ENCODE peak calls at places on chromosomes 13 and 19, in ten cellular contexts. Y, X, Q, A, V, P, E, N, T and H are unnamed samples.

GRCh38 chr19:18496167-18496979 is 25.5 kb downstream of the ELL start:
- DNase-seq in Y (peak), X (no peak), Q (no peak), A (peak), V (peak), P (no peak), E (peak), N (peak), T (no peak), H (no peak)

GRCh38 chr19:40501599-40501998 is 34.8 kb downstream of the SPTBN4 start:
- DNase-seq in Y (no peak), X (no peak), Q (no peak), A (no peak), V (no peak), P (no peak), E (no peak), N (no peak), T (no peak), H (no peak)

GRCh38 chr19:30649934-30650614 is 277.9 kb downstream of the ZNF536 start:
- DNase-seq in Y (no peak), X (no peak), Q (peak), A (peak), V (no peak), P (peak), E (peak), N (no peak), T (peak), H (peak)

GRCh38 chr13:48265217-48265815 is 32.3 kb downstream of the ITM2B start:
- DNase-seq in Y (no peak), X (no peak), Q (no peak), A (no peak), V (no peak), P (no peak), E (no peak), N (no peak), T (no peak), H (no peak)

GRCh38 chr13:61770697-61771096 is 355.0 kb upstream of the PCDH20 start:
- DNase-seq in Y (no peak), X (no peak), Q (no peak), A (no peak), V (no peak), P (no peak), E (no peak), N (no peak), T (no peak), H (no peak)

GRCh38 chr19:33420821-33421220 is 47.3 kb downstream of the CEBPG start:
- DNase-seq in Y (no peak), X (no peak), Q (no peak), A (no peak), V (no peak), P (no peak), E (no peak), N (no peak), T (no peak), H (no peak)

GRCh38 chr19:8607386-8607785 is 3.1 kb downstream of the ADAMTS10 start:
- DNase-seq in Y (no peak), X (no peak), Q (no peak), A (no peak), V (no peak), P (no peak), E (peak), N (no peak), T (no peak), H (no peak)

GRCh38 chr13:47175172-47175806 is 278.4 kb upstream of the HTR2A start:
- DNase-seq in Y (no peak), X (no peak), Q (no peak), A (no peak), V (no peak), P (no peak), E (peak), N (no peak), T (no peak), H (no peak)

GRCh38 chr13:31950121-31950810 is 81.3 kb upstream of the FRY start:
- DNase-seq in Y (no peak), X (no peak), Q (no peak), A (no peak), V (no peak), P (no peak), E (no peak), N (no peak), T (no peak), H (no peak)

GRCh38 chr19:14441041-14441938 is 8.2 kb downstream of the PKN1 start:
- DNase-seq in Y (no peak), X (no peak), Q (no peak), A (no peak), V (no peak), P (no peak), E (no peak), N (no peak), T (no peak), H (peak)

GRCh38 chr19:3268326-3268725 is 43.9 kb downstream of the CELF5 start:
- DNase-seq in Y (no peak), X (no peak), Q (no peak), A (no peak), V (no peak), P (no peak), E (no peak), N (no peak), T (no peak), H (no peak)

GRCh38 chr19:13181747-13182388 is 31.7 kb downstream of the IER2 start:
- DNase-seq in Y (no peak), X (peak), Q (no peak), A (peak), V (peak), P (no peak), E (peak), N (no peak), T (peak), H (no peak)

GRCh38 chr13:19910336-19911072 is 47.1 kb upstream of the ZMYM5 start:
- DNase-seq in Y (no peak), X (no peak), Q (no peak), A (no peak), V (no peak), P (no peak), E (peak), N (no peak), T (no peak), H (no peak)